ENCODE peak calls at places on chromosomes 1 and 21, in ten cellular contexts. One of them, this sample, is unnamed.
A peak's percentile ranks its signal among the peaks of the same experiment; 100 is the strongest.

GRCh38 chr1:92259350-92259749 is 39.4 kb downstream of the GLMN start:
- DNase-seq in RWPE2: no peak
- DNase-seq in tibial nerve: no peak
- DNase-seq in EL: no peak
- DNase-seq in stimulated activated CD4-positive, alpha-beta T cell treated with anti-CD3 and anti-CD28 coated beads, Interleukin-12 subunit alpha, Interleukin-12 subunit beta, amount 100 ng/mL, for 4 hours: no peak
- DNase-seq in HT1080: no peak
- DNase-seq in kidney: no peak
- DNase-seq in fibroblast of mammary gland: peak; percentile 44
- DNase-seq in hippocampal formation: no peak
- DNase-seq in transverse colon: no peak
- DNase-seq in this sample: peak; percentile 6

GRCh38 chr1:1594602-1594981 is 5.3 kb downstream of the FNDC10 start:
- DNase-seq in fibroblast of mammary gland: no peak
- DNase-seq in stimulated activated CD4-positive, alpha-beta T cell treated with anti-CD3 and anti-CD28 coated beads, Interleukin-12 subunit alpha, Interleukin-12 subunit beta, amount 100 ng/mL, for 4 hours: no peak
- DNase-seq in tibial nerve: no peak
- DNase-seq in hippocampal formation: no peak
- DNase-seq in transverse colon: no peak
- DNase-seq in HT1080: no peak
- DNase-seq in RWPE2: no peak
- DNase-seq in EL: no peak
- DNase-seq in kidney: no peak
- DNase-seq in this sample: no peak

GRCh38 chr1:153032677-153033308 is 1.8 kb downstream of the SPRR1B start:
- DNase-seq in tibial nerve: no peak
- DNase-seq in hippocampal formation: peak; percentile 46
- DNase-seq in stimulated activated CD4-positive, alpha-beta T cell treated with anti-CD3 and anti-CD28 coated beads, Interleukin-12 subunit alpha, Interleukin-12 subunit beta, amount 100 ng/mL, for 4 hours: no peak
- DNase-seq in HT1080: peak; percentile 90
- DNase-seq in transverse colon: no peak
- DNase-seq in RWPE2: peak; percentile 89
- DNase-seq in fibroblast of mammary gland: peak; percentile 66
- DNase-seq in kidney: no peak
- DNase-seq in EL: peak; percentile 76
- DNase-seq in this sample: peak; percentile 41

GRCh38 chr1:182428043-182428442 is 21.9 kb upstream of the RGSL1 start:
- DNase-seq in tibial nerve: no peak
- DNase-seq in RWPE2: no peak
- DNase-seq in kidney: no peak
- DNase-seq in fibroblast of mammary gland: no peak
- DNase-seq in transverse colon: no peak
- DNase-seq in hippocampal formation: no peak
- DNase-seq in stimulated activated CD4-positive, alpha-beta T cell treated with anti-CD3 and anti-CD28 coated beads, Interleukin-12 subunit alpha, Interleukin-12 subunit beta, amount 100 ng/mL, for 4 hours: no peak
- DNase-seq in HT1080: no peak
- DNase-seq in EL: no peak
- DNase-seq in this sample: no peak

GRCh38 chr1:42186172-42186571 is 21.6 kb upstream of the GUCA2A start:
- DNase-seq in tibial nerve: no peak
- DNase-seq in HT1080: peak; percentile 56
- DNase-seq in hippocampal formation: no peak
- DNase-seq in kidney: no peak
- DNase-seq in RWPE2: no peak
- DNase-seq in stimulated activated CD4-positive, alpha-beta T cell treated with anti-CD3 and anti-CD28 coated beads, Interleukin-12 subunit alpha, Interleukin-12 subunit beta, amount 100 ng/mL, for 4 hours: no peak
- DNase-seq in fibroblast of mammary gland: peak; percentile 83
- DNase-seq in EL: peak; percentile 68
- DNase-seq in transverse colon: no peak
- DNase-seq in this sample: peak; percentile 77

GRCh38 chr1:97254731-97255463 is 533.3 kb downstream of the PTBP2 start:
- DNase-seq in HT1080: no peak
- DNase-seq in kidney: no peak
- DNase-seq in hippocampal formation: no peak
- DNase-seq in RWPE2: no peak
- DNase-seq in stimulated activated CD4-positive, alpha-beta T cell treated with anti-CD3 and anti-CD28 coated beads, Interleukin-12 subunit alpha, Interleukin-12 subunit beta, amount 100 ng/mL, for 4 hours: no peak
- DNase-seq in fibroblast of mammary gland: no peak
- DNase-seq in EL: no peak
- DNase-seq in transverse colon: no peak
- DNase-seq in tibial nerve: no peak
- DNase-seq in this sample: peak; percentile 86

GRCh38 chr1:178004926-178005391 is 35.1 kb upstream of the SEC16B start:
- DNase-seq in HT1080: peak; percentile 75
- DNase-seq in tibial nerve: no peak
- DNase-seq in kidney: no peak
- DNase-seq in stimulated activated CD4-positive, alpha-beta T cell treated with anti-CD3 and anti-CD28 coated beads, Interleukin-12 subunit alpha, Interleukin-12 subunit beta, amount 100 ng/mL, for 4 hours: no peak
- DNase-seq in transverse colon: no peak
- DNase-seq in fibroblast of mammary gland: peak; percentile 78
- DNase-seq in hippocampal formation: no peak
- DNase-seq in EL: peak; percentile 42
- DNase-seq in RWPE2: no peak
- DNase-seq in this sample: peak; percentile 60

GRCh38 chr1:21149430-21149861 is 27.3 kb downstream of the EIF4G3 start:
- DNase-seq in RWPE2: no peak
- DNase-seq in kidney: no peak
- DNase-seq in transverse colon: peak; percentile 40
- DNase-seq in HT1080: peak; percentile 72
- DNase-seq in hippocampal formation: no peak
- DNase-seq in EL: peak; percentile 50
- DNase-seq in fibroblast of mammary gland: peak; percentile 31
- DNase-seq in tibial nerve: no peak
- DNase-seq in stimulated activated CD4-positive, alpha-beta T cell treated with anti-CD3 and anti-CD28 coated beads, Interleukin-12 subunit alpha, Interleukin-12 subunit beta, amount 100 ng/mL, for 4 hours: no peak
- DNase-seq in this sample: peak; percentile 62

GRCh38 chr21:35016071-35016470 is 33.0 kb downstream of the RUNX1 start:
- DNase-seq in tibial nerve: no peak
- DNase-seq in RWPE2: no peak
- DNase-seq in stimulated activated CD4-positive, alpha-beta T cell treated with anti-CD3 and anti-CD28 coated beads, Interleukin-12 subunit alpha, Interleukin-12 subunit beta, amount 100 ng/mL, for 4 hours: no peak
- DNase-seq in fibroblast of mammary gland: no peak
- DNase-seq in transverse colon: no peak
- DNase-seq in EL: no peak
- DNase-seq in hippocampal formation: no peak
- DNase-seq in kidney: no peak
- DNase-seq in HT1080: no peak
- DNase-seq in this sample: no peak

GRCh38 chr1:185775505-185775904 is 41.3 kb downstream of the HMCN1 start:
- DNase-seq in tibial nerve: no peak
- DNase-seq in stimulated activated CD4-positive, alpha-beta T cell treated with anti-CD3 and anti-CD28 coated beads, Interleukin-12 subunit alpha, Interleukin-12 subunit beta, amount 100 ng/mL, for 4 hours: no peak
- DNase-seq in hippocampal formation: no peak
- DNase-seq in transverse colon: no peak
- DNase-seq in HT1080: no peak
- DNase-seq in kidney: no peak
- DNase-seq in RWPE2: no peak
- DNase-seq in fibroblast of mammary gland: peak; percentile 10
- DNase-seq in EL: no peak
- DNase-seq in this sample: no peak

GRCh38 chr1:7401814-7402547 is 369.1 kb upstream of the VAMP3 start:
- DNase-seq in HT1080: peak; percentile 99
- DNase-seq in RWPE2: peak; percentile 88
- DNase-seq in kidney: no peak
- DNase-seq in fibroblast of mammary gland: peak; percentile 99
- DNase-seq in tibial nerve: no peak
- DNase-seq in hippocampal formation: no peak
- DNase-seq in EL: peak; percentile 99
- DNase-seq in stimulated activated CD4-positive, alpha-beta T cell treated with anti-CD3 and anti-CD28 coated beads, Interleukin-12 subunit alpha, Interleukin-12 subunit beta, amount 100 ng/mL, for 4 hours: no peak
- DNase-seq in transverse colon: no peak
- DNase-seq in this sample: peak; percentile 100

GRCh38 chr1:16180291-16180824 is 24.5 kb upstream of the EPHA2 start:
- DNase-seq in transverse colon: no peak
- DNase-seq in stimulated activated CD4-positive, alpha-beta T cell treated with anti-CD3 and anti-CD28 coated beads, Interleukin-12 subunit alpha, Interleukin-12 subunit beta, amount 100 ng/mL, for 4 hours: no peak
- DNase-seq in kidney: no peak
- DNase-seq in HT1080: peak; percentile 67
- DNase-seq in fibroblast of mammary gland: peak; percentile 57
- DNase-seq in tibial nerve: no peak
- DNase-seq in RWPE2: no peak
- DNase-seq in hippocampal formation: no peak
- DNase-seq in EL: peak; percentile 53
- DNase-seq in this sample: peak; percentile 59

GRCh38 chr1:39936724-39937491 is 18.0 kb upstream of the MFSD2A start:
- DNase-seq in EL: no peak
- DNase-seq in RWPE2: no peak
- DNase-seq in tibial nerve: peak; percentile 14
- DNase-seq in HT1080: no peak
- DNase-seq in hippocampal formation: peak; percentile 6
- DNase-seq in fibroblast of mammary gland: no peak
- DNase-seq in stimulated activated CD4-positive, alpha-beta T cell treated with anti-CD3 and anti-CD28 coated beads, Interleukin-12 subunit alpha, Interleukin-12 subunit beta, amount 100 ng/mL, for 4 hours: no peak
- DNase-seq in kidney: no peak
- DNase-seq in transverse colon: no peak
- DNase-seq in this sample: no peak

GRCh38 chr1:147496571-147496970 is 44.7 kb upstream of the BCL9 start:
- DNase-seq in HT1080: peak; percentile 31
- DNase-seq in hippocampal formation: no peak
- DNase-seq in stimulated activated CD4-positive, alpha-beta T cell treated with anti-CD3 and anti-CD28 coated beads, Interleukin-12 subunit alpha, Interleukin-12 subunit beta, amount 100 ng/mL, for 4 hours: no peak
- DNase-seq in EL: peak; percentile 43
- DNase-seq in tibial nerve: peak; percentile 44
- DNase-seq in fibroblast of mammary gland: peak; percentile 56
- DNase-seq in transverse colon: peak; percentile 11
- DNase-seq in kidney: no peak
- DNase-seq in RWPE2: no peak
- DNase-seq in this sample: peak; percentile 35

GRCh38 chr1:237411621-237412020 is 369.6 kb downstream of the RYR2 start:
- DNase-seq in EL: no peak
- DNase-seq in transverse colon: no peak
- DNase-seq in kidney: no peak
- DNase-seq in fibroblast of mammary gland: no peak
- DNase-seq in HT1080: peak; percentile 67
- DNase-seq in tibial nerve: no peak
- DNase-seq in stimulated activated CD4-positive, alpha-beta T cell treated with anti-CD3 and anti-CD28 coated beads, Interleukin-12 subunit alpha, Interleukin-12 subunit beta, amount 100 ng/mL, for 4 hours: no peak
- DNase-seq in RWPE2: no peak
- DNase-seq in hippocampal formation: no peak
- DNase-seq in this sample: no peak

GRCh38 chr1:77976433-77977076 is 2.3 kb downstream of the FUBP1 start:
- DNase-seq in transverse colon: no peak
- DNase-seq in EL: no peak
- DNase-seq in stimulated activated CD4-positive, alpha-beta T cell treated with anti-CD3 and anti-CD28 coated beads, Interleukin-12 subunit alpha, Interleukin-12 subunit beta, amount 100 ng/mL, for 4 hours: no peak
- DNase-seq in kidney: no peak
- DNase-seq in fibroblast of mammary gland: no peak
- DNase-seq in hippocampal formation: no peak
- DNase-seq in HT1080: no peak
- DNase-seq in tibial nerve: no peak
- DNase-seq in RWPE2: no peak
- DNase-seq in this sample: no peak

GRCh38 chr1:69649383-69649782 is 81.7 kb downstream of the LRRC7 start:
- DNase-seq in transverse colon: no peak
- DNase-seq in EL: no peak
- DNase-seq in RWPE2: no peak
- DNase-seq in hippocampal formation: no peak
- DNase-seq in HT1080: no peak
- DNase-seq in stimulated activated CD4-positive, alpha-beta T cell treated with anti-CD3 and anti-CD28 coated beads, Interleukin-12 subunit alpha, Interleukin-12 subunit beta, amount 100 ng/mL, for 4 hours: no peak
- DNase-seq in tibial nerve: no peak
- DNase-seq in kidney: no peak
- DNase-seq in fibroblast of mammary gland: no peak
- DNase-seq in this sample: no peak

GRCh38 chr1:183989078-183989577 is 48.4 kb downstream of the COLGALT2 start:
- DNase-seq in hippocampal formation: no peak
- DNase-seq in RWPE2: no peak
- DNase-seq in EL: peak; percentile 90
- DNase-seq in transverse colon: no peak
- DNase-seq in fibroblast of mammary gland: peak; percentile 92
- DNase-seq in HT1080: peak; percentile 83
- DNase-seq in tibial nerve: no peak
- DNase-seq in kidney: no peak
- DNase-seq in stimulated activated CD4-positive, alpha-beta T cell treated with anti-CD3 and anti-CD28 coated beads, Interleukin-12 subunit alpha, Interleukin-12 subunit beta, amount 100 ng/mL, for 4 hours: peak; percentile 7
- DNase-seq in this sample: peak; percentile 71

GRCh38 chr1:92310185-92310597 is 11.3 kb downstream of the RPAP2 start:
- DNase-seq in HT1080: no peak
- DNase-seq in kidney: no peak
- DNase-seq in tibial nerve: no peak
- DNase-seq in transverse colon: no peak
- DNase-seq in hippocampal formation: no peak
- DNase-seq in EL: peak; percentile 19
- DNase-seq in stimulated activated CD4-positive, alpha-beta T cell treated with anti-CD3 and anti-CD28 coated beads, Interleukin-12 subunit alpha, Interleukin-12 subunit beta, amount 100 ng/mL, for 4 hours: no peak
- DNase-seq in RWPE2: no peak
- DNase-seq in fibroblast of mammary gland: peak; percentile 44
- DNase-seq in this sample: no peak

GRCh38 chr1:26126321-26127084 is 14.9 kb downstream of the PDIK1L start:
- DNase-seq in transverse colon: peak; percentile 56
- DNase-seq in fibroblast of mammary gland: peak; percentile 38
- DNase-seq in tibial nerve: no peak
- DNase-seq in RWPE2: no peak
- DNase-seq in HT1080: peak; percentile 85
- DNase-seq in hippocampal formation: no peak
- DNase-seq in kidney: no peak
- DNase-seq in EL: no peak
- DNase-seq in stimulated activated CD4-positive, alpha-beta T cell treated with anti-CD3 and anti-CD28 coated beads, Interleukin-12 subunit alpha, Interleukin-12 subunit beta, amount 100 ng/mL, for 4 hours: no peak
- DNase-seq in this sample: peak; percentile 60

GRCh38 chr1:11929849-11930248 is 3.6 kb upstream of the KIAA2013 start:
- DNase-seq in hippocampal formation: no peak
- DNase-seq in EL: peak; percentile 89
- DNase-seq in fibroblast of mammary gland: peak; percentile 62
- DNase-seq in kidney: peak; percentile 84
- DNase-seq in transverse colon: peak; percentile 75
- DNase-seq in HT1080: peak; percentile 66
- DNase-seq in RWPE2: no peak
- DNase-seq in tibial nerve: peak; percentile 87
- DNase-seq in stimulated activated CD4-positive, alpha-beta T cell treated with anti-CD3 and anti-CD28 coated beads, Interleukin-12 subunit alpha, Interleukin-12 subunit beta, amount 100 ng/mL, for 4 hours: no peak
- DNase-seq in this sample: no peak

GRCh38 chr1:154975409-154976205 is 1.1 kb downstream of the CKS1B start:
- DNase-seq in HT1080: peak; percentile 27
- DNase-seq in EL: peak; percentile 65
- DNase-seq in hippocampal formation: no peak
- DNase-seq in tibial nerve: peak; percentile 58
- DNase-seq in kidney: peak; percentile 90
- DNase-seq in RWPE2: no peak
- DNase-seq in stimulated activated CD4-positive, alpha-beta T cell treated with anti-CD3 and anti-CD28 coated beads, Interleukin-12 subunit alpha, Interleukin-12 subunit beta, amount 100 ng/mL, for 4 hours: peak; percentile 55
- DNase-seq in transverse colon: peak; percentile 81
- DNase-seq in fibroblast of mammary gland: peak; percentile 55
- DNase-seq in this sample: peak; percentile 34

GRCh38 chr1:193355179-193355578 is 168.8 kb upstream of the B3GALT2 start:
- DNase-seq in HT1080: peak; percentile 30
- DNase-seq in tibial nerve: no peak
- DNase-seq in EL: peak; percentile 40
- DNase-seq in hippocampal formation: no peak
- DNase-seq in stimulated activated CD4-positive, alpha-beta T cell treated with anti-CD3 and anti-CD28 coated beads, Interleukin-12 subunit alpha, Interleukin-12 subunit beta, amount 100 ng/mL, for 4 hours: no peak
- DNase-seq in transverse colon: no peak
- DNase-seq in kidney: no peak
- DNase-seq in fibroblast of mammary gland: peak; percentile 50
- DNase-seq in RWPE2: no peak
- DNase-seq in this sample: no peak

GRCh38 chr21:35521852-35522505 is 472.9 kb upstream of the RUNX1 start:
- DNase-seq in hippocampal formation: no peak
- DNase-seq in RWPE2: no peak
- DNase-seq in fibroblast of mammary gland: no peak
- DNase-seq in EL: no peak
- DNase-seq in HT1080: no peak
- DNase-seq in transverse colon: no peak
- DNase-seq in stimulated activated CD4-positive, alpha-beta T cell treated with anti-CD3 and anti-CD28 coated beads, Interleukin-12 subunit alpha, Interleukin-12 subunit beta, amount 100 ng/mL, for 4 hours: no peak
- DNase-seq in kidney: no peak
- DNase-seq in tibial nerve: no peak
- DNase-seq in this sample: no peak

GRCh38 chr1:164261691-164262240 is 297.2 kb upstream of the PBX1 start:
- DNase-seq in stimulated activated CD4-positive, alpha-beta T cell treated with anti-CD3 and anti-CD28 coated beads, Interleukin-12 subunit alpha, Interleukin-12 subunit beta, amount 100 ng/mL, for 4 hours: no peak
- DNase-seq in tibial nerve: no peak
- DNase-seq in transverse colon: peak; percentile 11
- DNase-seq in fibroblast of mammary gland: no peak
- DNase-seq in hippocampal formation: no peak
- DNase-seq in RWPE2: no peak
- DNase-seq in EL: no peak
- DNase-seq in kidney: no peak
- DNase-seq in HT1080: no peak
- DNase-seq in this sample: no peak